ENCODE peak calls at places on chromosomes 11 and 22, in four cellular contexts. L, Q, E and C are unnamed samples. For H3K4me1 and H3K9me3, the result is how much of the 10 kb centered on the place peaks cover.

GRCh38 chr11:71206186-71206585 is 46.2 kb downstream of the SHANK2 start:
- DNase-seq in L (no peak), Q (no peak), E (no peak), C (no peak)

GRCh38 chr11:86181379-86181778 is 63.2 kb upstream of the EED start:
- DNase-seq in L (no peak), Q (no peak), E (no peak), C (no peak)

GRCh38 chr22:21593406-21594232 is 26.1 kb downstream of the UBE2L3 start:
- DNase-seq in L (no peak), Q (no peak), E (peak), C (peak)

GRCh38 chr11:75734491-75735180 is 17.0 kb downstream of the MOGAT2 start:
- DNase-seq in L (no peak), Q (no peak), E (no peak), C (no peak)

GRCh38 chr11:92276773-92277172 is 52.2 kb downstream of the FAT3 start:
- DNase-seq in L (no peak), Q (no peak), E (no peak), C (no peak)

GRCh38 chr11:131038597-131038996 is 122.3 kb upstream of the SNX19 start:
- DNase-seq in L (no peak), Q (no peak), E (no peak), C (no peak)

GRCh38 chr11:65226103-65226442 is 35.7 kb upstream of the POLA2 start:
- DNase-seq in L (no peak), Q (no peak), E (no peak), C (no peak)

GRCh38 chr22:32482708-32483107 is 8.1 kb downstream of the FBXO7 start:
- DNase-seq in L (no peak), Q (no peak), E (no peak), C (no peak)

GRCh38 chr11:21411114-21411513 is 741.7 kb downstream of the NELL1 start:
- DNase-seq in L (no peak), Q (no peak), E (no peak), C (no peak)

GRCh38 chr22:49433717-49434611 is 393.7 kb downstream of the BRD1 start:
- DNase-seq in L (no peak), Q (peak), E (peak), C (no peak)

GRCh38 chr11:96365493-96365892 is 22.5 kb upstream of the MAML2 start:
- DNase-seq in L (no peak), Q (no peak), E (no peak), C (no peak)

GRCh38 chr11:47514825-47515647 is 37.9 kb downstream of the CELF1 start:
- DNase-seq in L (no peak), Q (no peak), E (no peak), C (no peak)

GRCh38 chr11:108902027-108902469 is 237.2 kb downstream of the DDX10 start:
- DNase-seq in L (no peak), Q (no peak), E (no peak), C (no peak)

GRCh38 chr11:66359662-66360087 is 11.9 kb downstream of the SLC29A2 start:
- DNase-seq in L (no peak), Q (no peak), E (no peak), C (no peak)

GRCh38 chr11:120210651-120211521 is at the start of gene OAF:
- DNase-seq in L (peak), Q (peak), E (peak), C (peak)
- H3K4me1 ChIP-seq in L (under half), Q (under half), E (under half), C (under half)

GRCh38 chr11:60161766-60162165 is 21.1 kb downstream of the MS4A6A start:
- DNase-seq in L (no peak), Q (no peak), E (no peak), C (no peak)

GRCh38 chr11:60168306-60168705 is 14.6 kb downstream of the MS4A6A start:
- DNase-seq in L (no peak), Q (no peak), E (no peak), C (no peak)

GRCh38 chr11:60165946-60166345 is 16.9 kb downstream of the MS4A6A start:
- DNase-seq in L (no peak), Q (no peak), E (no peak), C (no peak)

GRCh38 chr11:60164550-60165075 is 18.3 kb downstream of the MS4A6A start:
- DNase-seq in L (no peak), Q (no peak), E (no peak), C (no peak)

DNA sequence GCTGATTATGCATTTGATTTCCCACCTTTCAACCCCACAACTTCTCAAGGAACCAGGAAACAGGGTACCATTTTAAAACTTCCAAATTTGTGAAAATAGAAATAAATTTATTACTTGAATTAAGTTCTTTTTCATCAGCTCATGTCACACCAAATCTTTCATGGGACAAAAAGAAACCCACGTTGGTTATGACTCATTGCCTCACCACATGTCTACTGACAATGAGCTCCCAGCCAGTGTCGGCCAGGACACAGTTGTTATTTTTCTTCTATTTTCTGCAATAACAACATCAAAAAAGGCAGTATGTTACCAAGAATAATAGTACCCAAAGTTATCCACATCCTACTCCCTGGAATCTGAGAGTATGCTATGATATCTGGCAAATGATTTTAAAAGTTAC is 17.3 kb downstream of the MS4A6A start:
- DNase-seq in L (no peak), Q (no peak), E (no peak), C (no peak)
- H3K9me3 ChIP-seq in L (under half), Q (under half), E (under half), C (under half)

GRCh38 chr22:42904049-42904448 is 47.0 kb upstream of the ARFGAP3 start:
- DNase-seq in L (no peak), Q (no peak), E (no peak), C (no peak)

GRCh38 chr22:42905217-42905616 is 48.1 kb upstream of the ARFGAP3 start:
- DNase-seq in L (peak), Q (no peak), E (no peak), C (peak)

GRCh38 chr22:42906605-42907338 is 49.7 kb upstream of the ARFGAP3 start:
- DNase-seq in L (no peak), Q (no peak), E (no peak), C (peak)

GRCh38 chr22:42907404-42908081 is 50.5 kb upstream of the ARFGAP3 start:
- DNase-seq in L (no peak), Q (no peak), E (no peak), C (peak)

DNA sequence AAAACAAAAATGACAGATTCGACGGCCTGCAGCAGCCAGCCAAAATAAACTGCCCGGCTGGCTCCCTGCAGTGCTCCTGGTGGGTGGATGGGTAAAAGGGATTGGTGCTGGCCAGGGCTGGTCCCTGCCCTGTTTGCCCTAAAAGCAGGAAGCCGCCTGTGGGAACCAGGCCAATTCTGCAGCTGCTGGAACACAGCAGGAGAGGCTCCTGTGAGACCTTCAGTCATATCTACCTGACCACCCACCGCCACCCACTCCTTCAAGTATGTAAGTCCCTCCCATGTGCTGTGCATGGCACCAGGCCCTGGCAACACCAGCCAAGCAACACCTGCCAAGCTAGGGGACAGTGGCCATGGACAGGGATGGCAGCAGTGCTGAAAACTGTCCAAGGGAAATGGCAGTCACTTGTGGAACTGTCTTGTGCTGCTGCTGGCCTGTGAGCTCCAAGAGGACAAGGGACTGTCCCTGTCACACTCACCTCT is 48.7 kb upstream of the ARFGAP3 start:
- DNase-seq in L (peak), Q (no peak), E (no peak), C (peak)
- H3K27ac ChIP-seq in L (peak), Q (no peak), E (no peak), C (peak)

GRCh38 chr11:33706961-33707360 is 6.3 kb upstream of the C11orf91 start:
- DNase-seq in L (no peak), Q (no peak), E (no peak), C (no peak)
- H3K4me1 ChIP-seq in L (under half), Q (under half), E (half or more), C (under half)

GRCh38 chr11:122601131-122602125 is 54.1 kb upstream of the UBASH3B start:
- DNase-seq in L (no peak), Q (no peak), E (peak), C (no peak)

GRCh38 chr11:122595246-122595645 is 60.3 kb upstream of the UBASH3B start:
- DNase-seq in L (no peak), Q (no peak), E (no peak), C (no peak)

GRCh38 chr11:122598971-122599370 is 56.6 kb upstream of the UBASH3B start:
- DNase-seq in L (no peak), Q (no peak), E (no peak), C (no peak)

GRCh38 chr11:122600290-122600689 is 55.2 kb upstream of the UBASH3B start:
- DNase-seq in L (no peak), Q (no peak), E (no peak), C (no peak)

DNA sequence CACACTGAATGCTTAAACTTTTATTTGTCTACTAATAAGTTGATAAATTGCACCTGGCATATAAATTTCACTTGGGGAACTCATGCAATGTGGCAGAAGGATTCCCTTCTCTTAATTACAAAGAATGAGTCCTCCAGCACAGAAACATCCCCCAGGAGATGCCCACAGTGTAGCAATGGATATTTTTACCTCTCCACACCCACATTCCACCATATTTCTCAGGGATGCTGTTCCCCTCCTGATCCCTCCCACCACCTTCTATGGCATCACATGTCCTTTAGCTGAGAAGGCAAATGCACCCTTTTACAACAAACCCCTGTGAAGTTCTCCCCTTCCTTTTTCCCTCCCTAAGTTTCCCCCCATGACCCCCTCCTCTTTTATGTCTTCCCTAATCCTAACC is 56.1 kb upstream of the UBASH3B start:
- DNase-seq in L (no peak), Q (no peak), E (no peak), C (no peak)
- H3K9me3 ChIP-seq in L (under half), Q (under half), E (under half), C (under half)

GRCh38 chr11:62398011-62398994 is 20.5 kb upstream of the SCGB1A1 start:
- DNase-seq in L (no peak), Q (no peak), E (peak), C (peak)
- H3K27ac ChIP-seq in L (no peak), Q (no peak), E (peak), C (peak)

GRCh38 chr11:95093548-95093947 is 3.9 kb downstream of the ENDOD1 start:
- DNase-seq in L (no peak), Q (no peak), E (no peak), C (no peak)
- H3K4me1 ChIP-seq in L (under half), Q (under half), E (under half), C (under half)

GRCh38 chr11:100329352-100329751 is 357.7 kb upstream of the ARHGAP42 start:
- DNase-seq in L (no peak), Q (no peak), E (no peak), C (no peak)
- H3K9me3 ChIP-seq in L (under half), Q (under half), E (under half), C (under half)